ENCODE peak calls at places on chromosomes 4 and X, in seven cellular contexts. A is GM06990; K is HCEC 1CT; W is breast epithelium; T is stimulated activated naive CD8-positive, alpha-beta T cell treated with anti-CD3 and anti-CD28 coated beads, Interleukin-15, Interleukin-2, amounts not matched to agents 100 U/mL and 50 U/mL, for 24 hours; F is LoVo; J is prostate gland. N is an unnamed sample.

GRCh38 chrX:19514791-19515614 is at the start of gene MAP3K15:
- DNase-seq in A (peak; percentile 18), K (peak; percentile 1), W (no peak), T (peak; percentile 27), F (peak; percentile 42), J (no peak), N (peak; percentile 42)

GRCh38 chr4:109365944-109366343 is 63.5 kb upstream of the COL25A1 start:
- DNase-seq in A (no peak), K (no peak), W (no peak), T (no peak), F (no peak), J (no peak), N (no peak)

GRCh38 chrX:143580266-143580665 is 55.6 kb downstream of the SLITRK4 start:
- DNase-seq in A (no peak), K (no peak), W (no peak), T (no peak), F (no peak), J (no peak), N (no peak)

GRCh38 chr4:148030486-148030885 is 298.6 kb downstream of the ARHGAP10 start:
- DNase-seq in A (no peak), K (peak; percentile 3), W (no peak), T (no peak), F (peak; percentile 40), J (no peak), N (no peak)

GRCh38 chrX:288561-288991 is 7.4 kb downstream of the PLCXD1 start:
- DNase-seq in A (no peak), K (no peak), W (peak; percentile 43), T (no peak), F (no peak), J (no peak), N (no peak)

GRCh38 chr4:140630246-140630645 is 61.5 kb upstream of the UCP1 start:
- DNase-seq in A (no peak), K (no peak), W (no peak), T (no peak), F (no peak), J (no peak), N (no peak)

GRCh38 chr4:117986331-117986730 is 48.0 kb upstream of the NDST3 start:
- DNase-seq in A (no peak), K (no peak), W (no peak), T (no peak), F (no peak), J (no peak), N (no peak)

GRCh38 chr4:113026556-113026955 is 22.9 kb upstream of the ANK2 start:
- DNase-seq in A (no peak), K (peak; percentile 47), W (no peak), T (no peak), F (no peak), J (no peak), N (no peak)

GRCh38 chr4:1802151-1802715 is 9.1 kb downstream of the FGFR3 start:
- DNase-seq in A (no peak), K (no peak), W (no peak), T (no peak), F (no peak), J (no peak), N (peak; percentile 79)